ENCODE peak calls at places on chromosomes 7 and 10, in ten cellular contexts. E is fibroblast of pulmonary artery, H is BE2C, A is AG04449, Y is colonic mucosa, T is AG09309, J is coronary artery, Q is Calu3, N is brain microvascular endothelial cell, R is fibroblast of lung. S is an unnamed sample.

GRCh38 chr7:33185786-33186185 is 56.4 kb downstream of the BBS9 start:
- DNase-seq in J (no peak), R (peak; percentile 69), N (peak; percentile 46), Q (peak; percentile 53), E (peak; percentile 77), Y (no peak), T (no peak), H (no peak), A (no peak), S (peak; percentile 48)

GRCh38 chr10:87752571-87752970 is 65.5 kb downstream of the ATAD1 start:
- DNase-seq in H (no peak), R (peak; percentile 58), Q (no peak), E (peak; percentile 59), T (peak; percentile 47), Y (no peak), A (no peak), N (no peak), J (no peak), S (no peak)

GRCh38 chr7:151876112-151876898 is 610 bp downstream of the PRKAG2 start:
- DNase-seq in Y (peak; percentile 93), N (no peak), Q (peak; percentile 56), R (peak; percentile 21), E (peak; percentile 8), A (no peak), T (no peak), J (peak; percentile 87), H (peak; percentile 74), S (peak; percentile 72)

GRCh38 chr10:15864419-15864818 is 4.1 kb upstream of the MINDY3 start:
- DNase-seq in A (no peak), Y (no peak), Q (no peak), J (no peak), N (no peak), H (no peak), R (no peak), T (no peak), E (no peak), S (no peak)

GRCh38 chr7:2049111-2049781 is 183.5 kb downstream of the MAD1L1 start:
- DNase-seq in N (no peak), Q (no peak), J (no peak), R (no peak), E (no peak), T (no peak), A (no peak), Y (no peak), H (no peak), S (no peak)

GRCh38 chr10:29921071-29921446 is 138.3 kb downstream of the JCAD start:
- DNase-seq in A (no peak), R (no peak), E (no peak), T (no peak), J (no peak), N (no peak), H (no peak), Y (no peak), Q (no peak), S (no peak)

GRCh38 chr10:13767721-13768178 is 181.0 kb downstream of the PRPF18 start:
- DNase-seq in R (no peak), A (no peak), H (no peak), J (no peak), Q (no peak), E (no peak), T (no peak), Y (no peak), N (no peak), S (no peak)

GRCh38 chr7:93036807-93037206 is 81.0 kb downstream of the SAMD9 start:
- DNase-seq in T (no peak), J (no peak), Y (no peak), E (no peak), R (no peak), A (no peak), N (no peak), H (no peak), Q (no peak), S (no peak)

GRCh38 chr10:49663596-49663995 is 15.9 kb upstream of the C10orf53 start:
- DNase-seq in R (no peak), H (peak; percentile 68), N (no peak), J (no peak), T (no peak), A (no peak), Y (no peak), E (no peak), Q (no peak), S (no peak)

GRCh38 chr10:100878291-100878910 is 34.4 kb upstream of the SLF2 start:
- DNase-seq in A (no peak), R (peak; percentile 78), Q (peak; percentile 41), T (peak; percentile 42), J (no peak), E (peak; percentile 83), H (peak; percentile 69), N (peak; percentile 71), Y (peak; percentile 66), S (no peak)

GRCh38 chr10:76422769-76423168 is 991.3 kb downstream of the LRMDA start:
- DNase-seq in R (no peak), H (no peak), Y (no peak), Q (no peak), J (no peak), E (no peak), N (no peak), A (no peak), T (no peak), S (no peak)
- TF ChIP-seq CTCF in R (no peak), H (no peak), Y (no peak), Q (no peak), J (no peak), E (no peak), N (peak; percentile 19), A (no peak), T (peak; percentile 40), S (no peak)

GRCh38 chr7:139455789-139456188 is 27.7 kb downstream of the KLRG2 start:
- DNase-seq in E (no peak), R (no peak), Q (no peak), Y (no peak), J (no peak), H (no peak), N (no peak), A (no peak), T (no peak), S (no peak)

GRCh38 chr7:139451638-139452037 is 31.8 kb downstream of the KLRG2 start:
- DNase-seq in Q (no peak), T (no peak), A (no peak), Y (no peak), N (peak; percentile 76), R (no peak), H (no peak), J (no peak), E (peak; percentile 38), S (no peak)

GRCh38 chr7:139453673-139454321 is 29.7 kb downstream of the KLRG2 start:
- DNase-seq in E (no peak), Y (no peak), H (peak; percentile 22), Q (no peak), A (no peak), N (no peak), R (no peak), T (no peak), J (no peak), S (no peak)

GRCh38 chr7:139450851-139451250 is 32.6 kb downstream of the KLRG2 start:
- DNase-seq in H (no peak), T (no peak), N (no peak), E (no peak), A (no peak), R (no peak), Q (no peak), Y (no peak), J (no peak), S (no peak)

GRCh38 chr7:139452948-139453672 is 30.4 kb downstream of the KLRG2 start:
- DNase-seq in R (peak; percentile 29), T (peak; percentile 25), A (no peak), N (peak; percentile 56), J (no peak), Y (no peak), E (peak; percentile 52), Q (no peak), H (peak; percentile 45), S (no peak)
- TF ChIP-seq CTCF in R (no peak), T (peak; percentile 32), A (peak; percentile 4), N (peak; percentile 6), J (no peak), Y (no peak), E (no peak), Q (no peak), H (peak; percentile 44), S (no peak)

GRCh38 chr7:50446542-50446960 is 3.6 kb downstream of the FIGNL1 start:
- DNase-seq in R (peak; percentile 72), Q (peak; percentile 82), H (no peak), Y (no peak), J (no peak), N (peak; percentile 39), E (peak; percentile 28), T (peak; percentile 53), A (peak; percentile 52), S (no peak)

GRCh38 chr7:50450691-50451051 is 521 bp upstream of the FIGNL1 start:
- DNase-seq in A (no peak), T (no peak), E (no peak), R (no peak), J (no peak), Q (peak; percentile 45), H (no peak), Y (no peak), N (no peak), S (peak; percentile 53)

GRCh38 chr7:50449881-50450690 is at the start of gene FIGNL1:
- DNase-seq in J (no peak), N (peak; percentile 53), E (peak; percentile 79), A (no peak), Q (peak; percentile 91), T (no peak), R (peak; percentile 73), H (peak; percentile 78), Y (peak; percentile 82), S (peak; percentile 86)

GRCh38 chr7:50448823-50449222 is 1.3 kb downstream of the FIGNL1 start:
- DNase-seq in N (no peak), A (no peak), J (no peak), R (no peak), Q (no peak), H (no peak), E (no peak), T (no peak), Y (no peak), S (no peak)

GRCh38 chr7:50449501-50449880 is 659 bp downstream of the FIGNL1 start:
- DNase-seq in A (no peak), N (no peak), Y (no peak), R (no peak), H (no peak), T (no peak), E (no peak), Q (no peak), J (no peak), S (no peak)
- TF ChIP-seq CTCF in A (no peak), N (no peak), Y (no peak), R (no peak), H (no peak), T (no peak), E (no peak), Q (no peak), J (no peak), S (no peak)

GRCh38 chr7:5667391-5667790 is 114.1 kb downstream of the RNF216 start:
- DNase-seq in Q (peak; percentile 23), H (peak; percentile 78), E (no peak), T (no peak), R (no peak), A (no peak), J (no peak), N (no peak), Y (no peak), S (no peak)
- TF ChIP-seq CTCF in Q (no peak), H (no peak), E (no peak), T (no peak), R (no peak), A (no peak), J (no peak), N (no peak), Y (no peak), S (no peak)

S was measured in B cell.